ENCODE peak calls at places on chromosome 2, in four cellular contexts. F is A549, B is K562, K is GM12878. N is an unnamed sample.

GRCh38 chr2:190618030-190618429 is 30.9 kb upstream of the NAB1 start:
- DNase-seq in F (no peak), B (no peak), K (no peak), N (no peak)

GRCh38 chr2:211396815-211397214 is 840.4 kb downstream of the CPS1 start:
- DNase-seq in F (no peak), B (no peak), K (no peak), N (no peak)

GRCh38 chr2:86047575-86048382 is 57.9 kb downstream of the POLR1A start:
- DNase-seq in F (no peak), B (no peak), K (no peak), N (no peak)

GRCh38 chr2:183996825-183997823 is 601.2 kb upstream of the ZNF804A start:
- DNase-seq in F (no peak), B (no peak), K (no peak), N (no peak)

GRCh38 chr2:199118701-199119241 is 339.0 kb downstream of the SATB2 start:
- DNase-seq in F (no peak), B (no peak), K (no peak), N (no peak)

GRCh38 chr2:234763051-234763909 is 188.5 kb upstream of the SH3BP4 start:
- DNase-seq in F (no peak), B (no peak), K (no peak), N (peak; percentile 86)

GRCh38 chr2:150903461-150903860 is 358.2 kb downstream of the RBM43 start:
- DNase-seq in F (no peak), B (no peak), K (no peak), N (no peak)

GRCh38 chr2:144208924-144209323 is 311.0 kb downstream of the ZEB2 start:
- DNase-seq in F (no peak), B (no peak), K (no peak), N (no peak)

GRCh38 chr2:9112079-9112721 is 94.4 kb upstream of the ASAP2 start:
- DNase-seq in F (peak; percentile 65), B (peak; percentile 69), K (no peak), N (no peak)

GRCh38 chr2:30421026-30421425 is 26.0 kb upstream of the LCLAT1 start:
- DNase-seq in F (no peak), B (peak; percentile 40), K (no peak), N (no peak)

GRCh38 chr2:238427435-238428162 is 872 bp downstream of the ASB1 start:
- DNase-seq in F (no peak), B (peak; percentile 24), K (no peak), N (no peak)

GRCh38 chr2:205975082-205975949 is 110.7 kb downstream of the INO80D start:
- DNase-seq in F (peak; percentile 85), B (no peak), K (peak; percentile 23), N (peak; percentile 100)

GRCh38 chr2:73984203-73984921 is at the start of gene TET3:
- DNase-seq in F (peak; percentile 34), B (peak; percentile 86), K (no peak), N (no peak)

GRCh38 chr2:73982140-73982617 is 2.5 kb upstream of the TET3 start:
- DNase-seq in F (peak; percentile 25), B (no peak), K (no peak), N (no peak)

GRCh38 chr2:73985318-73986084 is 791 bp downstream of the TET3 start:
- DNase-seq in F (peak; percentile 36), B (peak; percentile 89), K (no peak), N (peak; percentile 31)

GRCh38 chr2:73984922-73985317 is 210 bp downstream of the TET3 start:
- DNase-seq in F (peak; percentile 35), B (no peak), K (no peak), N (peak; percentile 26)

GRCh38 chr2:73983322-73984202 is 1.1 kb upstream of the TET3 start:
- DNase-seq in F (peak; percentile 44), B (no peak), K (no peak), N (peak; percentile 63)
- TF ChIP-seq ESRRA in F (no peak), B (no peak), K (no peak), N (no peak)

GRCh38 chr2:128752691-128753263 is 434.1 kb upstream of the HS6ST1 start:
- DNase-seq in F (no peak), B (no peak), K (no peak), N (no peak)

GRCh38 chr2:128749206-128749605 is 430.5 kb upstream of the HS6ST1 start:
- DNase-seq in F (no peak), B (no peak), K (no peak), N (no peak)

GRCh38 chr2:128748336-128748735 is 429.7 kb upstream of the HS6ST1 start:
- DNase-seq in F (no peak), B (no peak), K (no peak), N (no peak)

GRCh38 chr2:128751751-128752150 is 433.1 kb upstream of the HS6ST1 start:
- DNase-seq in F (no peak), B (no peak), K (no peak), N (no peak)

DNA sequence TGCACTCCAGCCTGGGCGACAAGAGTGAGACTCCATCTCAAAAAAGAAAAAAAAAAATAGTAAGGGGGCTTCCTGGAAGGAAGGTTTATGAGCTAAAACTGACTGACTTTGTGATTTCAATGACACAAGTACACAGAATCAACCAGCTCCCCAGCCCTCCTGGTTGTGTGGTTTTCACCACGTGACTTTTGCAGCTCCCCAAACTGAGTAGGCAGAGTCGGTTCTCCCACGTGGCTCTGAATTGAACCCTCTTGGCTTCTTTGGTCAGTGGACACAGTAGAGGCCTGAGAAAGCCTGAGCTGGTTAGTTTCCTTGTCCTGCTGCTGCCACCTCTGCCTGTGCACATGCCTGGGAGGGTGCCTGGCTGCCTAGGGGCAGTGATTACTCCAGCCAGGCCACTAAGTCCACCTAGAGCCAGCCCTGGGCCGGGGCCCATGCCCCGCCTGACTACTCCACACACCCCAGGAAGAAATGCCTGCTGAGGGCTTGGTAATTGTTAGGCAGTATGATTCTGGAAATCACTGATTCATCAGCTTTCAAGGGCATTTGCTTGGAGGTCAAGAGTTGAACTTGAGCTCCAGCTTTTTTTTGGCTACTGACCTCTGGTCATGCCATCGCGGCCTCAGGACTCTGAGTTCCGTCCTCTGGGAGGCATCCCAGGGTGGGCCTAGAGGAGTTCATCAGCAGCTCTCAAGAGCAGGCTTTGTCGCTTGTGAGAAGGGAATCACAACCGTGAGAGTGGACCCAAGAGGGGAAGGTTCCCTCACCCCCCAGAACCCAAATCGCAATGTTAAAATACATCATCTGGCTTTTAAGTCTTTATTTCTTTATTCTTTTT is 431.9 kb upstream of the HS6ST1 start:
- DNase-seq in F (no peak), B (no peak), K (no peak), N (no peak)
- TF ChIP-seq ESRRA in F (no peak), B (no peak), K (no peak), N (no peak)

GRCh38 chr2:101759162-101759561 is 61.7 kb downstream of the MAP4K4 start:
- DNase-seq in F (peak; percentile 81), B (no peak), K (no peak), N (no peak)

GRCh38 chr2:101766871-101767739 is 69.6 kb downstream of the MAP4K4 start:
- DNase-seq in F (peak; percentile 70), B (no peak), K (no peak), N (peak; percentile 97)

GRCh38 chr2:101766337-101766736 is 68.8 kb downstream of the MAP4K4 start:
- DNase-seq in F (no peak), B (no peak), K (no peak), N (no peak)

GRCh38 chr2:101762451-101763171 is 65.1 kb downstream of the MAP4K4 start:
- DNase-seq in F (no peak), B (no peak), K (no peak), N (no peak)

GRCh38 chr2:101763496-101764333 is 66.2 kb downstream of the MAP4K4 start:
- DNase-seq in F (peak; percentile 41), B (no peak), K (no peak), N (peak; percentile 96)
- TF ChIP-seq ESRRA in F (no peak), B (no peak), K (no peak), N (no peak)

GRCh38 chr2:43021791-43022500 is 204.5 kb downstream of the ZFP36L2 start:
- DNase-seq in F (no peak), B (peak; percentile 43), K (no peak), N (peak; percentile 65)
- TF ChIP-seq ESRRA in F (no peak), B (no peak), K (no peak), N (no peak)

GRCh38 chr2:232341061-232341738 is 37.4 kb upstream of the ALPP start:
- DNase-seq in F (no peak), B (no peak), K (no peak), N (no peak)
- TF ChIP-seq ESRRA in F (no peak), B (no peak), K (no peak), N (no peak)